ENCODE peak calls at places on chromosomes 2 and 18, in eight cellular contexts. One of them, this sample, is unnamed.

GRCh38 chr2:148240838-148241237 is 219.9 kb downstream of the MBD5 start:
- DNase-seq in right atrium auricular region: no peak
- DNase-seq in Peyer's patch: no peak
- DNase-seq in foreskin fibroblast: no peak
- DNase-seq in HAP-1: no peak
- DNase-seq in H7: no peak
- DNase-seq in HCT116: no peak
- DNase-seq in right lobe of liver: no peak
- DNase-seq in this sample: no peak

GRCh38 chr2:175363719-175364118 is 182.2 kb upstream of the ATP5MC3 start:
- DNase-seq in Peyer's patch: no peak
- DNase-seq in right lobe of liver: no peak
- DNase-seq in HAP-1: no peak
- DNase-seq in H7: no peak
- DNase-seq in right atrium auricular region: no peak
- DNase-seq in HCT116: no peak
- DNase-seq in foreskin fibroblast: no peak
- DNase-seq in this sample: no peak

GRCh38 chr2:209937893-209938292 is 64.5 kb upstream of the RPE start:
- DNase-seq in right lobe of liver: no peak
- DNase-seq in HCT116: no peak
- DNase-seq in H7: no peak
- DNase-seq in HAP-1: no peak
- DNase-seq in right atrium auricular region: no peak
- DNase-seq in foreskin fibroblast: no peak
- DNase-seq in Peyer's patch: no peak
- DNase-seq in this sample: no peak

GRCh38 chr2:27306136-27306535 is 2.1 kb downstream of the UCN start:
- DNase-seq in right lobe of liver: no peak
- DNase-seq in HCT116: no peak
- DNase-seq in right atrium auricular region: no peak
- DNase-seq in foreskin fibroblast: no peak
- DNase-seq in HAP-1: no peak
- DNase-seq in H7: peak; percentile 70
- DNase-seq in Peyer's patch: no peak
- DNase-seq in this sample: no peak

GRCh38 chr2:132670961-132671781 is 1.2 kb upstream of the LYPD1 start:
- DNase-seq in HAP-1: no peak
- DNase-seq in H7: peak; percentile 63
- DNase-seq in right atrium auricular region: no peak
- DNase-seq in Peyer's patch: no peak
- DNase-seq in HCT116: peak; percentile 27
- DNase-seq in foreskin fibroblast: peak; percentile 59
- DNase-seq in right lobe of liver: no peak
- DNase-seq in this sample: no peak

GRCh38 chr18:58303363-58303762 is 259.3 kb downstream of the NEDD4L start:
- DNase-seq in foreskin fibroblast: no peak
- DNase-seq in HCT116: no peak
- DNase-seq in H7: no peak
- DNase-seq in HAP-1: no peak
- DNase-seq in right lobe of liver: no peak
- DNase-seq in right atrium auricular region: no peak
- DNase-seq in Peyer's patch: no peak
- DNase-seq in this sample: no peak

GRCh38 chr2:39530423-39530866 is 93.4 kb upstream of the MAP4K3 start:
- DNase-seq in HAP-1: no peak
- DNase-seq in foreskin fibroblast: peak; percentile 80
- DNase-seq in HCT116: no peak
- DNase-seq in H7: no peak
- DNase-seq in right atrium auricular region: no peak
- DNase-seq in right lobe of liver: no peak
- DNase-seq in Peyer's patch: no peak
- DNase-seq in this sample: no peak

GRCh38 chr2:219728993-219729487 is 101.6 kb downstream of the SLC4A3 start:
- DNase-seq in right lobe of liver: no peak
- DNase-seq in Peyer's patch: no peak
- DNase-seq in H7: no peak
- DNase-seq in HCT116: no peak
- DNase-seq in foreskin fibroblast: no peak
- DNase-seq in HAP-1: no peak
- DNase-seq in right atrium auricular region: no peak
- DNase-seq in this sample: no peak

GRCh38 chr2:216842634-216843033 is 17.2 kb downstream of the TNP1 start:
- DNase-seq in HCT116: no peak
- DNase-seq in Peyer's patch: no peak
- DNase-seq in HAP-1: no peak
- DNase-seq in right atrium auricular region: no peak
- DNase-seq in H7: no peak
- DNase-seq in right lobe of liver: no peak
- DNase-seq in foreskin fibroblast: no peak
- DNase-seq in this sample: no peak

GRCh38 chr2:192498747-192499146 is 304.0 kb upstream of the TMEFF2 start:
- DNase-seq in foreskin fibroblast: no peak
- DNase-seq in HCT116: no peak
- DNase-seq in right lobe of liver: no peak
- DNase-seq in right atrium auricular region: no peak
- DNase-seq in Peyer's patch: no peak
- DNase-seq in HAP-1: no peak
- DNase-seq in H7: no peak
- DNase-seq in this sample: no peak

GRCh38 chr2:88144914-88145497 is 17.1 kb upstream of the FABP1 start:
- DNase-seq in HCT116: no peak
- DNase-seq in Peyer's patch: no peak
- DNase-seq in right atrium auricular region: no peak
- DNase-seq in right lobe of liver: peak; percentile 75
- DNase-seq in foreskin fibroblast: no peak
- DNase-seq in HAP-1: no peak
- DNase-seq in H7: no peak
- DNase-seq in this sample: no peak
- H3K4me3 ChIP-seq in HCT116: no peak overlapping the region
- H3K4me3 ChIP-seq in Peyer's patch: no peak overlapping the region
- H3K4me3 ChIP-seq in right atrium auricular region: no peak overlapping the region
- H3K4me3 ChIP-seq in right lobe of liver: no peak overlapping the region
- H3K4me3 ChIP-seq in foreskin fibroblast: no peak overlapping the region
- H3K4me3 ChIP-seq in HAP-1: no peak overlapping the region
- H3K4me3 ChIP-seq in H7: no peak overlapping the region
- H3K4me3 ChIP-seq in this sample: no peak overlapping the region

GRCh38 chr2:169362346-169363026 is at the start of gene LRP2:
- DNase-seq in right atrium auricular region: no peak
- DNase-seq in H7: peak; percentile 70
- DNase-seq in foreskin fibroblast: no peak
- DNase-seq in Peyer's patch: no peak
- DNase-seq in right lobe of liver: peak; percentile 63
- DNase-seq in HAP-1: peak; percentile 52
- DNase-seq in HCT116: no peak
- DNase-seq in this sample: peak; percentile 63
- H3K4me3 ChIP-seq in right atrium auricular region: peak within 1 kb of the TSS; percentile 42
- H3K4me3 ChIP-seq in H7: peak within 1 kb of the TSS; percentile 60
- H3K4me3 ChIP-seq in foreskin fibroblast: peak within 1 kb of the TSS; percentile 15
- H3K4me3 ChIP-seq in Peyer's patch: peak within 1 kb of the TSS; percentile 59
- H3K4me3 ChIP-seq in right lobe of liver: peak within 1 kb of the TSS; percentile 55
- H3K4me3 ChIP-seq in HAP-1: peak within 1 kb of the TSS; percentile 26
- H3K4me3 ChIP-seq in HCT116: no peak within 1 kb of the TSS
- H3K4me3 ChIP-seq in this sample: peak within 1 kb of the TSS; percentile 63

GRCh38 chr18:50659091-50660003 is 99.5 kb downstream of the MAPK4 start:
- DNase-seq in H7: no peak
- DNase-seq in right lobe of liver: no peak
- DNase-seq in HAP-1: no peak
- DNase-seq in HCT116: peak; percentile 26
- DNase-seq in right atrium auricular region: no peak
- DNase-seq in foreskin fibroblast: no peak
- DNase-seq in Peyer's patch: no peak
- DNase-seq in this sample: no peak
- H3K4me3 ChIP-seq in H7: no peak overlapping the region
- H3K4me3 ChIP-seq in right lobe of liver: no peak overlapping the region
- H3K4me3 ChIP-seq in HAP-1: no peak overlapping the region
- H3K4me3 ChIP-seq in HCT116: no peak overlapping the region
- H3K4me3 ChIP-seq in right atrium auricular region: no peak overlapping the region
- H3K4me3 ChIP-seq in foreskin fibroblast: no peak overlapping the region
- H3K4me3 ChIP-seq in Peyer's patch: no peak overlapping the region
- H3K4me3 ChIP-seq in this sample: no peak overlapping the region

GRCh38 chr18:23994361-23994902 is 20.1 kb upstream of the TTC39C start:
- DNase-seq in foreskin fibroblast: peak; percentile 85
- DNase-seq in HAP-1: peak; percentile 33
- DNase-seq in right lobe of liver: no peak
- DNase-seq in HCT116: peak; percentile 18
- DNase-seq in Peyer's patch: no peak
- DNase-seq in right atrium auricular region: peak; percentile 81
- DNase-seq in H7: no peak
- DNase-seq in this sample: peak; percentile 61
- H3K4me3 ChIP-seq in foreskin fibroblast: no peak overlapping the region
- H3K4me3 ChIP-seq in HAP-1: no peak overlapping the region
- H3K4me3 ChIP-seq in right lobe of liver: no peak overlapping the region
- H3K4me3 ChIP-seq in HCT116: peak overlapping the region; percentile 12
- H3K4me3 ChIP-seq in Peyer's patch: no peak overlapping the region
- H3K4me3 ChIP-seq in right atrium auricular region: no peak overlapping the region
- H3K4me3 ChIP-seq in H7: no peak overlapping the region
- H3K4me3 ChIP-seq in this sample: no peak overlapping the region

GRCh38 chr2:196162586-196163180 is 8.7 kb downstream of the STK17B start:
- DNase-seq in Peyer's patch: no peak
- DNase-seq in right lobe of liver: no peak
- DNase-seq in HCT116: no peak
- DNase-seq in right atrium auricular region: no peak
- DNase-seq in HAP-1: no peak
- DNase-seq in foreskin fibroblast: no peak
- DNase-seq in H7: no peak
- DNase-seq in this sample: no peak

GRCh38 chr2:196155597-196155996 is 15.8 kb downstream of the STK17B start:
- DNase-seq in HCT116: no peak
- DNase-seq in HAP-1: no peak
- DNase-seq in right atrium auricular region: no peak
- DNase-seq in H7: no peak
- DNase-seq in foreskin fibroblast: no peak
- DNase-seq in Peyer's patch: no peak
- DNase-seq in right lobe of liver: no peak
- DNase-seq in this sample: no peak

GRCh38 chr2:196160966-196161365 is 10.4 kb downstream of the STK17B start:
- DNase-seq in H7: no peak
- DNase-seq in HCT116: no peak
- DNase-seq in right lobe of liver: no peak
- DNase-seq in foreskin fibroblast: no peak
- DNase-seq in HAP-1: no peak
- DNase-seq in Peyer's patch: no peak
- DNase-seq in right atrium auricular region: no peak
- DNase-seq in this sample: no peak

GRCh38 chr2:196160101-196160500 is 11.3 kb downstream of the STK17B start:
- DNase-seq in H7: no peak
- DNase-seq in HCT116: peak; percentile 57
- DNase-seq in right atrium auricular region: no peak
- DNase-seq in HAP-1: peak; percentile 33
- DNase-seq in Peyer's patch: peak; percentile 76
- DNase-seq in right lobe of liver: no peak
- DNase-seq in foreskin fibroblast: peak; percentile 82
- DNase-seq in this sample: no peak

DNA sequence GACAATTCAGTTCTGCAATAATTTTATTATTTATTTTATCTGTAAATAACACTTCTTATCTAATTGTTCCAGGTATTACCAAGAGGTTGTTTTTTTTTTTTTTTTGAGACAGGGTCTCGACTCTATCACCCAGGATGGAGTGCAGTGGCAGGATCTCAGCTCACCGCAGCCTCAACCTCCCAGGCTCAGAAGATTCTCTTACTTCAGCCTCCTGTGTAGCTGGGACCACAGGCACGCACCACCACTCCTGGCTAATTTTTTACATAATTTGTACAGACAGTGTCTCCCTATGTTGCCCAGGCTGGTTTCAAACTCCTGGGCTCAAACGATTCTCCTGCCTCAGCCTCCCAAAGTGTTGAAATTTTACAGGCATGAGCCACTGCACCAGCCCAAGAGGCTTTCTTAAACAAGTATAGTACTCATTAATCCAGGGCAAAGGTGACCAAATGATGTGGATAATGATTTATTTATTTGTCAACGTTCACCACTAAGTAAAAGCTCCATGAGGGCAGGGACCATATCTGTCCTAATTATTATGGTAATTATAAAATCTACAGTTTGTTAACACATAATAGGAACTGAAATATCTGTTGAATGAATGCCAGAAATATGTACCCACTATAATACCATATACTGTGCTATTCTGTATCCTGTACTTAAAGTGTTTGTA is 12.0 kb downstream of the STK17B start:
- DNase-seq in right lobe of liver: no peak
- DNase-seq in foreskin fibroblast: no peak
- DNase-seq in H7: no peak
- DNase-seq in right atrium auricular region: no peak
- DNase-seq in HCT116: no peak
- DNase-seq in Peyer's patch: no peak
- DNase-seq in HAP-1: no peak
- DNase-seq in this sample: no peak
- H3K4me3 ChIP-seq in right lobe of liver: no peak overlapping the region
- H3K4me3 ChIP-seq in foreskin fibroblast: no peak overlapping the region
- H3K4me3 ChIP-seq in H7: no peak overlapping the region
- H3K4me3 ChIP-seq in right atrium auricular region: no peak overlapping the region
- H3K4me3 ChIP-seq in HCT116: no peak overlapping the region
- H3K4me3 ChIP-seq in Peyer's patch: no peak overlapping the region
- H3K4me3 ChIP-seq in HAP-1: no peak overlapping the region
- H3K4me3 ChIP-seq in this sample: no peak overlapping the region

DNA sequence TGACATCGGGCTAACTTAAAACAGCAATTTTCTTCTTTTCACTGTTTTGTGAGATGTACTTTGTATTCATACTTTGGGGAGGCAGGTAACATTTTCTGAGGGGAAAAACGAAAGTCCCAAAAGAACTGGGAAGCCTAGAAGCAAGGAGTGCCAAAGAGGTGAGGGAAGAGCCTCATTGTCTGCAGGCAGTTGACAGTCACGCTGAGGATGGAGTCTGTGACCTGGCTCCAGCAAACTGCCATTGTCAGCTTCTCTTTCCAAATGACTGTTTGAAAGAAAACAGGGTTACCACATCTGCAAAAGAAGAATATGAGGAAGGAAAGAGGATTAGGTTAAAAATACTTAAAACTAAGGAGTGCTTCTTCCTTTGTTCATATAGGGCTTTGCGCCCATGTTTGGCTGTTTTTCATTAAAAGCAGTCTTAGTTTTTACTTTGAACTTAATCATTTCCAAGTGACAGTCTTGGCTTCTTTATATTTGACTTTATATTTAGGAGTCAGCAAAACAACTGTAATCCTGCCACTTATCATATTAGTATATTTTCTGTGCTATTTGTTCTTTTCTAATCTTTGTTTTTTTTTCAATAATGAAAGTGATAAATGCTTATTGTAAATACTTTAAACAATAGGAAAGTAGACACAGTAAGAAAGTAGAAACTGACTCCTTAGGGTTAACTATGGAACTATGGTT is 35.0 kb downstream of the CERS6 start:
- DNase-seq in foreskin fibroblast: no peak
- DNase-seq in right atrium auricular region: no peak
- DNase-seq in right lobe of liver: no peak
- DNase-seq in HAP-1: peak; percentile 32
- DNase-seq in Peyer's patch: no peak
- DNase-seq in H7: no peak
- DNase-seq in HCT116: no peak
- DNase-seq in this sample: no peak
- H3K4me3 ChIP-seq in foreskin fibroblast: peak overlapping the region; percentile 25
- H3K4me3 ChIP-seq in right atrium auricular region: no peak overlapping the region
- H3K4me3 ChIP-seq in right lobe of liver: no peak overlapping the region
- H3K4me3 ChIP-seq in HAP-1: no peak overlapping the region
- H3K4me3 ChIP-seq in Peyer's patch: peak overlapping the region; percentile 17
- H3K4me3 ChIP-seq in H7: no peak overlapping the region
- H3K4me3 ChIP-seq in HCT116: no peak overlapping the region
- H3K4me3 ChIP-seq in this sample: no peak overlapping the region